ENCODE peak calls at places on chromosomes 12 and 14, in nine cellular contexts. V is lower leg skin; U is CD4-positive, alpha-beta T cell; D is dorsolateral prefrontal cortex; Z is stomach; I is HCT116; E is foreskin fibroblast; F is neural progenitor cell; O is thoracic aorta. P is an unnamed sample.

GRCh38 chr12:52798003-52798670 is 2.2 kb upstream of the KRT3 start:
- DNase-seq in U (no peak), E (peak), D (no peak), V (no peak), Z (no peak), F (no peak), I (no peak), O (no peak), P (no peak)

GRCh38 chr12:115541891-115542361 is 735.6 kb downstream of the MED13L start:
- DNase-seq in U (no peak), E (no peak), Z (no peak), I (no peak), V (no peak), O (no peak), D (no peak), F (no peak), P (no peak)

GRCh38 chr12:4174417-4174816 is 99.1 kb upstream of the CCND2 start:
- DNase-seq in U (no peak), I (no peak), V (no peak), Z (no peak), O (no peak), D (peak), F (peak), E (no peak), P (no peak)

GRCh38 chr12:116996648-116997047 is 85.9 kb downstream of the FBXW8 start:
- DNase-seq in U (no peak), V (no peak), O (no peak), F (no peak), D (no peak), I (no peak), E (no peak), Z (no peak), P (no peak)

GRCh38 chr12:120175062-120175461 is 19.5 kb downstream of the GCN1 start:
- DNase-seq in Z (no peak), F (no peak), E (no peak), V (no peak), D (no peak), U (no peak), I (no peak), O (no peak), P (no peak)

GRCh38 chr12:87227157-87227556 is 802.0 kb downstream of the C12orf50 start:
- DNase-seq in I (no peak), F (no peak), E (no peak), V (no peak), U (no peak), D (no peak), O (no peak), Z (no peak), P (no peak)

GRCh38 chr12:104356231-104357115 is 52.9 kb downstream of the EID3 start:
- DNase-seq in Z (no peak), E (no peak), V (peak), O (no peak), F (no peak), U (no peak), I (no peak), D (no peak), P (no peak)

GRCh38 chr12:96425973-96426372 is 25.7 kb upstream of the CDK17 start:
- DNase-seq in D (no peak), O (no peak), E (peak), I (no peak), F (no peak), U (no peak), V (no peak), Z (no peak), P (no peak)

GRCh38 chr12:51686727-51687126 is 95.7 kb downstream of the SCN8A start:
- DNase-seq in V (no peak), U (no peak), D (no peak), E (peak), I (no peak), Z (no peak), F (no peak), O (no peak), P (no peak)

GRCh38 chr14:99038401-99038800 is 233.6 kb downstream of the BCL11B start:
- DNase-seq in D (no peak), E (no peak), U (no peak), O (no peak), F (no peak), I (no peak), Z (peak), V (peak), P (no peak)

GRCh38 chr12:122980192-122981035 is at the start of gene ARL6IP4:
- DNase-seq in O (no peak), Z (peak), F (peak), D (peak), E (peak), U (peak), V (peak), I (no peak), P (no peak)

GRCh38 chr12:75684678-75685620 is 173.5 kb upstream of the KRR1 start:
- DNase-seq in V (no peak), E (peak), I (no peak), U (no peak), F (no peak), Z (no peak), O (no peak), D (no peak), P (no peak)

GRCh38 chr14:90536092-90536491 is 139.3 kb downstream of the CALM1 start:
- DNase-seq in E (no peak), D (peak), I (no peak), U (no peak), V (no peak), O (no peak), Z (no peak), F (no peak), P (no peak)

GRCh38 chr12:59076611-59077010 is 156.3 kb upstream of the LRIG3 start:
- DNase-seq in V (no peak), Z (no peak), U (no peak), E (no peak), O (no peak), D (no peak), I (no peak), F (no peak), P (no peak)

GRCh38 chr14:85454183-85454813 is 75.6 kb upstream of the FLRT2 start:
- DNase-seq in D (no peak), U (no peak), F (no peak), I (no peak), O (no peak), E (no peak), V (no peak), Z (no peak), P (no peak)

GRCh38 chr12:68804654-68805591 is 3.1 kb upstream of the MDM2 start:
- DNase-seq in I (no peak), F (no peak), O (no peak), V (peak), E (no peak), D (no peak), U (no peak), Z (no peak), P (no peak)

GRCh38 chr12:79082595-79082994 is 218.0 kb downstream of the SYT1 start:
- DNase-seq in U (no peak), Z (no peak), D (no peak), F (no peak), I (no peak), O (no peak), E (no peak), V (no peak), P (no peak)

GRCh38 chr12:81992461-81992860 is 233.3 kb upstream of the PPFIA2 start:
- DNase-seq in Z (peak), V (no peak), E (no peak), D (peak), O (no peak), F (peak), U (peak), I (peak), P (no peak)

GRCh38 chr12:12387521-12387920 is 30.6 kb downstream of the BORCS5 start:
- DNase-seq in U (no peak), I (no peak), D (no peak), O (no peak), V (no peak), F (no peak), Z (no peak), E (peak), P (no peak)

GRCh38 chr14:101511199-101511598 is 50.1 kb upstream of the DIO3 start:
- DNase-seq in D (no peak), O (no peak), E (no peak), U (no peak), Z (no peak), V (no peak), I (no peak), F (no peak), P (no peak)

GRCh38 chr12:11718768-11719253 is 69.3 kb downstream of the ETV6 start:
- DNase-seq in O (no peak), F (peak), V (no peak), D (no peak), I (no peak), Z (no peak), E (peak), U (no peak), P (no peak)

GRCh38 chr12:71014180-71014785 is 93.7 kb upstream of the PTPRR start:
- DNase-seq in F (peak), E (peak), D (no peak), U (no peak), V (no peak), I (peak), Z (no peak), O (no peak), P (no peak)

GRCh38 chr12:93214523-93215289 is 163.0 kb upstream of the NUDT4 start:
- DNase-seq in O (no peak), V (no peak), I (no peak), U (no peak), Z (no peak), E (no peak), F (no peak), D (no peak), P (no peak)

GRCh38 chr12:13173537-13173936 is 23.0 kb upstream of the EMP1 start:
- DNase-seq in U (no peak), E (peak), Z (peak), I (peak), D (peak), F (peak), O (peak), V (peak), P (no peak)

GRCh38 chr12:116551952-116552749 is 7.0 kb upstream of the MAP1LC3B2 start:
- DNase-seq in V (no peak), U (no peak), F (peak), E (peak), O (no peak), Z (no peak), I (peak), D (peak), P (no peak)

GRCh38 chr12:66092559-66093269 is 37.8 kb downstream of the LLPH start:
- DNase-seq in D (no peak), Z (no peak), E (peak), U (no peak), F (no peak), V (no peak), I (no peak), O (peak), P (no peak)

GRCh38 chr14:75636100-75636692 is 24.5 kb downstream of the ERG28 start:
- DNase-seq in V (no peak), E (peak), I (no peak), O (no peak), U (no peak), Z (no peak), D (peak), F (peak), P (no peak)

GRCh38 chr14:58637391-58638230 is at the start of gene DACT1:
- DNase-seq in O (peak), Z (peak), D (no peak), V (peak), U (peak), F (peak), I (no peak), E (peak), P (no peak)

GRCh38 chr12:95117178-95117599 is 43.8 kb upstream of the NR2C1 start:
- DNase-seq in Z (peak), I (peak), D (peak), O (no peak), E (peak), V (no peak), F (peak), U (peak), P (peak)

GRCh38 chr14:61965030-61965745 is 203.0 kb downstream of the SNAPC1 start:
- DNase-seq in D (no peak), Z (no peak), I (no peak), V (no peak), F (no peak), O (no peak), E (peak), U (no peak), P (no peak)

GRCh38 chr12:108060054-108060453 is 69.0 kb upstream of the WSCD2 start:
- DNase-seq in Z (no peak), U (no peak), D (no peak), E (no peak), V (no peak), I (no peak), F (no peak), O (no peak), P (no peak)

GRCh38 chr12:8499616-8500015 is 13.7 kb upstream of the CLEC4D start:
- DNase-seq in Z (no peak), E (no peak), V (no peak), U (no peak), D (no peak), O (no peak), F (no peak), I (no peak), P (no peak)
- TF ChIP-seq CTCF in Z (no peak), E (no peak), V (no peak), U (no peak), D (no peak), O (no peak), F (peak), I (no peak), P (no peak)

DNA sequence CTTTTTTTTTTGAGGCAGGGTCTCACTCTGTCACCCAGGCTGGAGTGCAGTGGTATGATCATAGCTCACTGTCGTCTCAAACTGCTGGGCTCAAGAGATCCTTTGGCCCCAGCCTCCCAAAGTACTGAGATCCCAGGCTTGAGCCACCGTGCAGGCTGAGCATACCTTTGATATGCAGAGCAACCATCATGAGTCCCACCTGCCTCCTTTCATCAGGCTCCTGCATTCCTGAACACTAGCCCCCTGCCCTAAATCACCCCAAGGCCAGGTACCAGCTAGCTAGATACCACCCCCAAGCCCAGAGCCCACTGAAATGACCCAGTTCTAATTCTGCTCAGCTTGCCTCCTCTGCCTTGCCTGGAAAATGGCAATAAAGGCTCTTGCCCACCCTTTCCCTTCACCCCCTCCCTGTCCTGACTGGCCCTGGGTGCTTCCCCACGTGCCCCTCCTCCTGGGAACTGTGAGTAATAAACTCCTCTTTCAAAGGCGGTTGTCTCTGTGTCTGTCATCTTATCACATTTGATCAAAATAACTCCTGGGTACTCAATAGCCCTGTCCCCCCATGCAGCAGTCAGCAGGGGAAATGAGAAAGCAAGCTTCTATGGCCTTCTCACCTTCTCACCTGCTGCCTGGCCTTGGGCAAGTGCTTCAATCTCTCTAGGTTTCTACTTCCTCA is 6.4 kb upstream of the BRF1 start:
- DNase-seq in E (no peak), I (no peak), D (no peak), O (no peak), U (no peak), Z (no peak), F (no peak), V (no peak), P (no peak)
- TF ChIP-seq CTCF in E (no peak), I (no peak), D (no peak), O (no peak), U (no peak), Z (no peak), F (no peak), V (no peak), P (no peak)

DNA sequence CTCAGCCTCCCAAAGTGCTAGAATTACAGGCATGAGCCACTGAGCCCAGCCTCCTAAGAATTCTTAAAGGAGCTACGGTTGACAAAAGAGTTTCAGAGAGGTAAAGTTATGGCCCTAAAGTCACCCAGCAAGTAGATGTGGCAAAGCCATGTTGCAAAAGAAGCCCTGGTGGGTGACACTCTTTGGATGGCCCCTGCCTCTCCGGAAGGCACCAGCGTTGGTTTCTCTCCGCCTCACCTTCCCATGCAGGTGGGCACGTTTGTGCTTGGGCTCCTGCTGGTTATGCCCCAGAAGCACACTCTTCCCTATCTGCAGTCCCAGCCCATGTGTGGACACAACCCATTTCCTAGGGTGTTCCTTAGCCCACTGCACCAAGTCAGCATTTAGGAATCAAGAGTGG is 9.5 kb upstream of the SERPINA3 start:
- DNase-seq in O (no peak), F (no peak), D (no peak), I (no peak), Z (no peak), U (no peak), E (no peak), V (no peak), P (no peak)
- TF ChIP-seq CTCF in O (no peak), F (no peak), D (no peak), I (no peak), Z (no peak), U (no peak), E (no peak), V (no peak), P (no peak)

GRCh38 chr14:64970776-64971451 is 1.2 kb downstream of the RAB15 start:
- DNase-seq in D (no peak), U (no peak), I (no peak), O (no peak), E (peak), Z (no peak), F (no peak), V (no peak), P (no peak)

GRCh38 chr14:64968167-64968566 is 4.0 kb downstream of the RAB15 start:
- DNase-seq in I (no peak), F (no peak), E (no peak), O (no peak), Z (no peak), D (peak), V (no peak), U (no peak), P (no peak)

GRCh38 chr14:64970041-64970440 is 2.1 kb downstream of the RAB15 start:
- DNase-seq in D (no peak), I (no peak), F (no peak), E (no peak), U (no peak), V (no peak), Z (no peak), O (no peak), P (no peak)

GRCh38 chr14:64966976-64967375 is 5.2 kb downstream of the RAB15 start:
- DNase-seq in U (no peak), D (no peak), O (no peak), V (no peak), Z (peak), E (no peak), F (no peak), I (no peak), P (no peak)

GRCh38 chr14:64968651-64969050 is 3.5 kb downstream of the RAB15 start:
- DNase-seq in O (no peak), D (no peak), V (no peak), E (no peak), F (peak), I (no peak), Z (no peak), U (no peak), P (no peak)
- TF ChIP-seq CTCF in O (no peak), D (no peak), V (no peak), E (no peak), F (no peak), I (no peak), Z (no peak), U (no peak), P (no peak)

P was measured in omental fat pad.